ENCODE peak calls at places on chromosomes 13 and 19, in four cellular contexts. L is brain microvascular endothelial cell; I is stimulated activated CD4-positive, alpha-beta T cell treated with anti-CD3 and anti-CD28 coated beads, Interleukin-2, amount 100 ng/mL, for 48 hours; G is CD4-positive, alpha-beta T cell. M is an unnamed sample.

GRCh38 chr19:6458695-6459355 is 767 bp downstream of the SLC25A23 start:
- DNase-seq in L (no peak), I (no peak), G (no peak), M (no peak)

GRCh38 chr13:40206241-40207109 is 460.0 kb downstream of the FOXO1 start:
- DNase-seq in L (peak; percentile 59), I (peak; percentile 31), G (peak; percentile 51), M (peak; percentile 52)

GRCh38 chr19:16327501-16327900 is 2.9 kb downstream of the KLF2 start:
- DNase-seq in L (no peak), I (no peak), G (no peak), M (no peak)

GRCh38 chr19:17333611-17334413 is 843 bp downstream of the ANO8 start:
- DNase-seq in L (peak; percentile 78), I (peak; percentile 65), G (peak; percentile 61), M (peak; percentile 45)

GRCh38 chr19:15463865-15464371 is 426 bp downstream of the RASAL3 start:
- DNase-seq in L (no peak), I (peak; percentile 66), G (peak; percentile 75), M (peak; percentile 52)

GRCh38 chr13:34358811-34359513 is 541.0 kb downstream of the RFC3 start:
- DNase-seq in L (peak; percentile 85), I (no peak), G (no peak), M (no peak)

GRCh38 chr13:32311188-32311897 is 3.8 kb downstream of the ZAR1L start:
- DNase-seq in L (no peak), I (no peak), G (no peak), M (no peak)

GRCh38 chr19:44969437-44969836 is 14.3 kb downstream of the CLPTM1 start:
- DNase-seq in L (no peak), I (no peak), G (no peak), M (no peak)

M was measured in activated B cell treated with CpG ODN at 0.5 μM for 24 hours.